ENCODE peak calls at places on chromosomes 1 and 21, in five cellular contexts. D is pancreas, Y is foreskin fibroblast, P is heart left ventricle, R is choroid plexus epithelial cell. C is an unnamed sample.

GRCh38 chr1:18875107-18875795 is 15.8 kb upstream of the TAS1R2 start:
- DNase-seq in D (peak; percentile 86), Y (peak; percentile 90), P (peak; percentile 88), R (peak; percentile 94), C (peak; percentile 86)

GRCh38 chr1:188237573-188238353 is 1409.0 kb downstream of the PLA2G4A start:
- DNase-seq in D (no peak), Y (peak; percentile 12), P (no peak), R (peak; percentile 31), C (peak; percentile 74)

GRCh38 chr1:226702957-226703831 is 35.9 kb downstream of the ITPKB start:
- DNase-seq in D (peak; percentile 72), Y (peak; percentile 80), P (peak; percentile 88), R (peak; percentile 82), C (peak; percentile 34)

GRCh38 chr1:18062180-18062579 is 45.4 kb upstream of the IGSF21 start:
- DNase-seq in D (no peak), Y (no peak), P (no peak), R (no peak), C (no peak)

GRCh38 chr1:41918450-41919043 is at the start of gene HIVEP3:
- DNase-seq in D (no peak), Y (peak; percentile 48), P (no peak), R (peak; percentile 56), C (no peak)

GRCh38 chr1:229089586-229090208 is 181.2 kb upstream of the RAB4A start:
- DNase-seq in D (peak; percentile 4), Y (no peak), P (no peak), R (no peak), C (no peak)

GRCh38 chr1:27292111-27292510 is 29.9 kb upstream of the TMEM222 start:
- DNase-seq in D (no peak), Y (peak; percentile 48), P (no peak), R (no peak), C (peak; percentile 30)

GRCh38 chr21:19463966-19464365 is 1060.4 kb upstream of the TMPRSS15 start:
- DNase-seq in D (no peak), Y (no peak), P (no peak), R (peak; percentile 82), C (no peak)

GRCh38 chr1:9201421-9202239 is 32.9 kb upstream of the H6PD start:
- DNase-seq in D (no peak), Y (peak; percentile 84), P (no peak), R (peak; percentile 73), C (peak; percentile 42)

GRCh38 chr1:55233149-55233777 is 18.1 kb upstream of the USP24 start:
- DNase-seq in D (no peak), Y (no peak), P (no peak), R (no peak), C (peak; percentile 11)
- TF ChIP-seq CTCF in D (no peak), Y (no peak), P (no peak), R (no peak), C (no peak)

DNA sequence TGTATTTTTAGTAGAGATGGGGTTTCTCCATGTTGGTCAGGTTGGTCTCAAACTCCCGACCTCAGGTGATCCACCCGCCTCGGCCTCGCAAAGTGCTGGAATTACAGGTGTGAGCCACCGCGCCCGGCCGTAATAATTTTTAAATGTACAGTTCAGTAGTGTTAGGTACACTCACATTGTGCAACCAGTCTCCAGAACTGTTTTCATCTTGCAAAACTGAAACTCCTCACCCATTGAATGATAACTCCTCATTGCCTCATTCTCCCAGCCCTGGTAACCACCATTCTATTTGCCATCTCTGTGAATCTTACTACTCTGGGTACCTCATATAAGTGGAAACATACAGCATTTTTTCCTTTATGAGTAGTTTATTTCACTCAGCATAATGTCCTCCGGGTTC is 3.4 kb downstream of the NLRP3 start:
- DNase-seq in D (no peak), Y (no peak), P (no peak), R (no peak), C (no peak)
- H3K4me3 ChIP-seq in D (no peak overlapping the region), Y (no peak overlapping the region), P (no peak overlapping the region), R (no peak overlapping the region), C (no peak overlapping the region)

GRCh38 chr1:200916681-200917080 is 22.0 kb downstream of the INAVA start:
- DNase-seq in D (no peak), Y (no peak), P (no peak), R (no peak), C (no peak)

GRCh38 chr1:200918006-200918405 is 23.3 kb downstream of the INAVA start:
- DNase-seq in D (no peak), Y (no peak), P (peak; percentile 4), R (no peak), C (no peak)

GRCh38 chr1:200917291-200917817 is 22.7 kb downstream of the INAVA start:
- DNase-seq in D (no peak), Y (no peak), P (no peak), R (no peak), C (peak; percentile 96)

GRCh38 chr1:200919386-200919785 is 24.7 kb downstream of the INAVA start:
- DNase-seq in D (no peak), Y (no peak), P (peak; percentile 6), R (no peak), C (no peak)

DNA sequence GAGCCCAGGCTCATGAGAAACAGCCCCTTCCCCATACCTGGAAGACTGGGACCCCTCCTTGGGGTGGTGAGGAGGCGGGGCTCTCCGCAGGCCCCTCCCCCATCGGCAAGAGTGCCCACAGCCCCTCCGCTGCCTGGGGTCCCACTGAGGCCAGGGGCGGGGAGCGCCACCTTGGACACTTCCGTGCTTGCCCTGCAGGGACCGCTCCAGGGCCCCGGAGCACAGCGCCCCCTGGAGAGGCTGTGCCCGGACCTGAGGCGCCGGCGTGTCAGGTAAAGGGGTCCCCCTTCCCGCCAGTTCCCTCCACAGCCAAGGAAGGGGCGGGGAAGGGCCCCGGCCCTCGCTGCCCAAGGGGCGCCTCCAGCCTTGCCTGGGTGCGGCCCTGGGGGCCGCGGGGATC is 21.5 kb downstream of the INAVA start:
- DNase-seq in D (no peak), Y (no peak), P (peak; percentile 44), R (no peak), C (no peak)
- TF ChIP-seq CTCF in D (no peak), Y (no peak), P (no peak), R (peak; percentile 24), C (peak; percentile 29)

DNA sequence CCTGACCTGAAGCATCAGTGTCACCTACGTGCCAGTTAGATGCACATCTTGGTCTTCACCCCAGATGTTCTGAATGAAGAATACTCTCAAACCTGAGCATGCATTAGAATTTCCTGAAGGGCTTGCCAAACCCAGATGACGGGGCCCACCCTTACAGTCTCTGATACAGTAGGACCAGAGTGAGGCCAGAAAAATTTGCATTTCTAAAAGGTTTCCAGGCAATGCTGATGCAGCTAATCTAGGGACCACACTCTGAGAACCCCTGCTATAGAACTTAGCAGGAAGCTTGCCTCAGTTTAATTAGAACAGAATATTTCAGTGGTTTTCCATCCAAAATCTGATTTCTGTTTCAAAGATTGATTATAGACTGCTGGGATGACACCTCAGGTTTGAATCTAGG is 9.9 kb upstream of the CTBS start:
- DNase-seq in D (no peak), Y (no peak), P (no peak), R (no peak), C (no peak)
- H3K4me3 ChIP-seq in D (no peak overlapping the region), Y (no peak overlapping the region), P (no peak overlapping the region), R (no peak overlapping the region), C (no peak overlapping the region)

GRCh38 chr1:161749509-161750407 is at the start of gene DUSP12:
- DNase-seq in D (peak; percentile 90), Y (peak; percentile 98), P (peak; percentile 96), R (peak; percentile 97), C (peak; percentile 96)
- TF ChIP-seq CTCF in D (no peak), Y (no peak), P (no peak), R (peak; percentile 30), C (peak; percentile 13)

DNA sequence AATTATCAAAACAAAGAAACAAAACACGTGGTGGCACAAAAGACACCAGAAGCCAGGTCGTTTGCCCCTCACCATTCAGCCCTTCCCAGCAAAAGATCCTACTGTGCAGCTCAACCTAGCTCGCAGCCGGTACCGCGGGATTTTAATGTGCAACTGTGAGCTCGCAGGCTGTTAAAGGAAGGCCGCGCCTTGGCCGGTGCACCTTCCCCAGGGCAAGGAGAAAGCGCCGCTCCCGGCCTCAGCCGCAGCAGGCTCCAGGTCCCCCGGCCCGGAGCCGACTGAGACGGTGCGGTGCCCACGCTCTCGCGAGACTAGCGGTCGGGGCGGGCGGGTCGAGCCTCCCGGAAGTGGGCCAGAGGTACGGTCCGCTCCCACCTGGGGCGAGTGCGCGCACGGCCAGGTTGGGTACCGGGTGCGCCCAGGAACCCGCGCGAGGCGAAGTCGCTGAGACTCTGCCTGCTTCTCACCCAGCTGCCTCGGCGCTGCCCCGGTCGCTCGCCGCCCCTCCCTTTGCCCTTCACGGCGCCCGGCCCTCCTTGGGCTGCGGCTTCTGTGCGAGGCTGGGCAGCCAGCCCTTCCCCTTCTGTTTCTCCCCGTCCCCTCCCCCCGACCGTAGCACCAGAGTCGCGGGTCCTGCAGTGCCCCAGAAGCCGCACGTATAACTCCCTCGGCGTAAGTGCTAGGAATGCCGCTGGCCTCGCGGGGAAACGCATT is at the start of gene AGL:
- DNase-seq in D (peak; percentile 90), Y (peak; percentile 86), P (peak; percentile 94), R (peak; percentile 70), C (peak; percentile 88)
- H3K4me3 ChIP-seq in D (peak within 1 kb of the TSS; percentile 81), Y (peak within 1 kb of the TSS; percentile 92), P (peak within 1 kb of the TSS; percentile 81), R (peak within 1 kb of the TSS; percentile 95), C (peak within 1 kb of the TSS; percentile 90)

DNA sequence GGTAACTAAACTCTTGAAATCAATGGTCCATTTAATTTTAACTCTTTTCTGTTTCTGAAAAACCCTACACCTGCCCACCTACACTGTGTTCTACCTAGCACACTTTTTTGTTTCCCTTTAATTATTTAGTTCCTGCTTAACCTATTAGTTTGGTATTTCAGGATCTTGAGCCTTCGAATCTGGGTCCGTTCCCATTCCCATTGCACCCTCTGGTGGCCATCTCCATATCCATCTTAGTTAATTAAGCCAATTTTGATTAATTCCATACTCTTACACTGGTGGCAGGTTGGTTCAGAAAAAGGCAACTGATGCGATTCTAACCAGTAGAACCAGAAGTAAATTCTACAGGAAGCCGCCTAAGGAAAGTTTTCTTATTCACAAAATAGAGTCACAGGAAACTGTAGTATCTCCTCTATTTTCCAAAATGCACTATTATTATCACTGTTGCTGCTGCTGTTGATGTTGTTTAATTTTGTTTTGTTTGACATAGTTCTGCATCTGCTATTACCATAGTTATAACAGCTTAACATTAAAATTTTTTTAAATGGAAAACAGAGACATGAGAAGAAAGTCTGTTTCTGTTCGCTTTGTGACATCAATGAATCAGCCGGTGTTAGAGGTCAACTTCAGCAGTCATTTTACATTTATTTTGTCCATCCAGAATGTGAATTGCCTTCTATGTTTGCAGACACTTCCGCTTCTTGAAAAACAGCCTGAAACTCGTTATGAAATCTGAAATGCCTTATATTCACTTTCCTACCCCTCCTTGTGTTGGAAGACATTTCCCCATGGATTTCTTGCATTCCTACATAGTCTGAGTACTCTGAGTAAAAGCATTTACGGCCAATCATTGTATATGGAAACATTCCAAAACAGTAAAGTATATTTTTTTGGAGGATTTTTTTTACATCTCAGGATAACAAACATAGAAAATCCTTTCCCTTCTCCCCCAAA is 115.5 kb upstream of the NCAM2 start:
- DNase-seq in D (peak; percentile 39), Y (peak; percentile 37), P (no peak), R (peak; percentile 71), C (peak; percentile 31)
- TF ChIP-seq CTCF in D (peak; percentile 20), Y (peak; percentile 53), P (peak; percentile 30), R (peak; percentile 84), C (peak; percentile 38)

GRCh38 chr1:170698301-170698700 is 34.4 kb downstream of the PRRX1 start:
- DNase-seq in D (no peak), Y (no peak), P (no peak), R (no peak), C (no peak)
- H3K4me3 ChIP-seq in D (no peak overlapping the region), Y (no peak overlapping the region), P (no peak overlapping the region), R (no peak overlapping the region), C (no peak overlapping the region)

C was measured in epithelial cell of esophagus.